ENCODE peak calls at places on chromosomes 2 and 18, in five cellular contexts. One of them, this sample, is unnamed.

GRCh38 chr18:27185025-27185763 is at the start of gene CHST9:
- DNase-seq in HFFc6: no peak
- DNase-seq in AG04450: no peak
- DNase-seq in astrocyte of the spinal cord: no peak
- DNase-seq in MCF 10A: no peak
- DNase-seq in this sample: no peak

GRCh38 chr2:176854062-176854461 is 358.5 kb upstream of the HNRNPA3 start:
- DNase-seq in HFFc6: no peak
- DNase-seq in AG04450: no peak
- DNase-seq in astrocyte of the spinal cord: no peak
- DNase-seq in MCF 10A: no peak
- DNase-seq in this sample: no peak

GRCh38 chr2:85787282-85787980 is 33.6 kb downstream of the ATOH8 start:
- DNase-seq in HFFc6: no peak
- DNase-seq in AG04450: no peak
- DNase-seq in astrocyte of the spinal cord: no peak
- DNase-seq in MCF 10A: no peak
- DNase-seq in this sample: no peak

GRCh38 chr2:69013837-69014796 is 1.1 kb downstream of the ANTXR1 start:
- DNase-seq in HFFc6: peak
- DNase-seq in AG04450: no peak
- DNase-seq in astrocyte of the spinal cord: peak
- DNase-seq in MCF 10A: peak
- DNase-seq in this sample: no peak

GRCh38 chr2:33153008-33153407 is 206.3 kb downstream of the LTBP1 start:
- DNase-seq in HFFc6: peak
- DNase-seq in AG04450: no peak
- DNase-seq in astrocyte of the spinal cord: peak
- DNase-seq in MCF 10A: peak
- DNase-seq in this sample: no peak

GRCh38 chr18:3891245-3891644 is 441.3 kb downstream of the TGIF1 start:
- DNase-seq in HFFc6: no peak
- DNase-seq in AG04450: no peak
- DNase-seq in astrocyte of the spinal cord: no peak
- DNase-seq in MCF 10A: no peak
- DNase-seq in this sample: no peak

GRCh38 chr2:195563857-195564512 is 93.0 kb upstream of the SLC39A10 start:
- DNase-seq in HFFc6: peak
- DNase-seq in AG04450: peak
- DNase-seq in astrocyte of the spinal cord: peak
- DNase-seq in MCF 10A: peak
- DNase-seq in this sample: no peak

GRCh38 chr18:2881088-2881487 is 34.3 kb downstream of the EMILIN2 start:
- DNase-seq in HFFc6: no peak
- DNase-seq in AG04450: no peak
- DNase-seq in astrocyte of the spinal cord: no peak
- DNase-seq in MCF 10A: no peak
- DNase-seq in this sample: no peak

GRCh38 chr2:64829522-64829921 is 159.7 kb upstream of the SLC1A4 start:
- DNase-seq in HFFc6: no peak
- DNase-seq in AG04450: no peak
- DNase-seq in astrocyte of the spinal cord: no peak
- DNase-seq in MCF 10A: no peak
- DNase-seq in this sample: no peak

GRCh38 chr18:70371908-70372307 is 83.1 kb downstream of the SOCS6 start:
- DNase-seq in HFFc6: no peak
- DNase-seq in AG04450: no peak
- DNase-seq in astrocyte of the spinal cord: no peak
- DNase-seq in MCF 10A: no peak
- DNase-seq in this sample: no peak

GRCh38 chr2:18999198-18999597 is 359.2 kb downstream of the OSR1 start:
- DNase-seq in HFFc6: no peak
- DNase-seq in AG04450: no peak
- DNase-seq in astrocyte of the spinal cord: no peak
- DNase-seq in MCF 10A: no peak
- DNase-seq in this sample: no peak

GRCh38 chr2:19623488-19623887 is 265.1 kb upstream of the OSR1 start:
- DNase-seq in HFFc6: peak
- DNase-seq in AG04450: no peak
- DNase-seq in astrocyte of the spinal cord: peak
- DNase-seq in MCF 10A: peak
- DNase-seq in this sample: no peak

GRCh38 chr2:182713611-182714010 is 2.4 kb upstream of the DNAJC10 start:
- DNase-seq in HFFc6: no peak
- DNase-seq in AG04450: no peak
- DNase-seq in astrocyte of the spinal cord: no peak
- DNase-seq in MCF 10A: no peak
- DNase-seq in this sample: no peak

GRCh38 chr2:238426568-238427434 is at the start of gene ASB1:
- DNase-seq in HFFc6: peak
- DNase-seq in AG04450: peak
- DNase-seq in astrocyte of the spinal cord: peak
- DNase-seq in MCF 10A: peak
- DNase-seq in this sample: peak

GRCh38 chr2:3265981-3266726 is 111.5 kb downstream of the EIPR1 start:
- DNase-seq in HFFc6: no peak
- DNase-seq in AG04450: no peak
- DNase-seq in astrocyte of the spinal cord: no peak
- DNase-seq in MCF 10A: no peak
- DNase-seq in this sample: no peak

GRCh38 chr2:29012211-29012681 is 31.1 kb downstream of the TOGARAM2 start:
- DNase-seq in HFFc6: no peak
- DNase-seq in AG04450: no peak
- DNase-seq in astrocyte of the spinal cord: peak
- DNase-seq in MCF 10A: no peak
- DNase-seq in this sample: no peak

GRCh38 chr2:25462021-25462420 is 120.3 kb upstream of the DNMT3A start:
- DNase-seq in HFFc6: no peak
- DNase-seq in AG04450: no peak
- DNase-seq in astrocyte of the spinal cord: no peak
- DNase-seq in MCF 10A: no peak
- DNase-seq in this sample: no peak

GRCh38 chr18:39842042-39842791 is 2112.8 kb upstream of the PIK3C3 start:
- DNase-seq in HFFc6: no peak
- DNase-seq in AG04450: no peak
- DNase-seq in astrocyte of the spinal cord: no peak
- DNase-seq in MCF 10A: no peak
- DNase-seq in this sample: no peak

GRCh38 chr2:125106710-125107109 is 1081.6 kb downstream of the CNTNAP5 start:
- DNase-seq in HFFc6: no peak
- DNase-seq in AG04450: no peak
- DNase-seq in astrocyte of the spinal cord: no peak
- DNase-seq in MCF 10A: no peak
- DNase-seq in this sample: no peak

GRCh38 chr2:99079226-99079625 is 62.3 kb upstream of the C2orf15 start:
- DNase-seq in HFFc6: no peak
- DNase-seq in AG04450: no peak
- DNase-seq in astrocyte of the spinal cord: no peak
- DNase-seq in MCF 10A: peak
- DNase-seq in this sample: no peak

GRCh38 chr2:208097801-208098200 is 26.5 kb downstream of the CRYGD start:
- DNase-seq in HFFc6: no peak
- DNase-seq in AG04450: no peak
- DNase-seq in astrocyte of the spinal cord: peak
- DNase-seq in MCF 10A: peak
- DNase-seq in this sample: no peak

GRCh38 chr18:12944724-12945123 is 3.1 kb upstream of the SEH1L start:
- DNase-seq in HFFc6: no peak
- DNase-seq in AG04450: no peak
- DNase-seq in astrocyte of the spinal cord: peak
- DNase-seq in MCF 10A: peak
- DNase-seq in this sample: no peak

GRCh38 chr18:32730620-32731021 is 42.2 kb downstream of the KLHL14 start:
- DNase-seq in HFFc6: no peak
- DNase-seq in AG04450: no peak
- DNase-seq in astrocyte of the spinal cord: peak
- DNase-seq in MCF 10A: peak
- DNase-seq in this sample: no peak

GRCh38 chr2:53724511-53724910 is 43.1 kb upstream of the CHAC2 start:
- DNase-seq in HFFc6: peak
- DNase-seq in AG04450: peak
- DNase-seq in astrocyte of the spinal cord: peak
- DNase-seq in MCF 10A: no peak
- DNase-seq in this sample: no peak

GRCh38 chr2:100821255-100821912 is 1.4 kb downstream of the NPAS2 start:
- DNase-seq in HFFc6: no peak
- DNase-seq in AG04450: no peak
- DNase-seq in astrocyte of the spinal cord: peak
- DNase-seq in MCF 10A: peak
- DNase-seq in this sample: no peak

GRCh38 chr2:133566967-133567645 is 1.2 kb downstream of the NCKAP5 start:
- DNase-seq in HFFc6: peak
- DNase-seq in AG04450: peak
- DNase-seq in astrocyte of the spinal cord: peak
- DNase-seq in MCF 10A: peak
- DNase-seq in this sample: no peak

GRCh38 chr2:239853121-239853520 is 172.0 kb downstream of the NDUFA10 start:
- DNase-seq in HFFc6: no peak
- DNase-seq in AG04450: no peak
- DNase-seq in astrocyte of the spinal cord: no peak
- DNase-seq in MCF 10A: no peak
- DNase-seq in this sample: no peak

GRCh38 chr18:9421096-9421495 is 54.2 kb upstream of the RALBP1 start:
- DNase-seq in HFFc6: no peak
- DNase-seq in AG04450: no peak
- DNase-seq in astrocyte of the spinal cord: no peak
- DNase-seq in MCF 10A: no peak
- DNase-seq in this sample: no peak

GRCh38 chr18:9421788-9422329 is 53.5 kb upstream of the RALBP1 start:
- DNase-seq in HFFc6: no peak
- DNase-seq in AG04450: no peak
- DNase-seq in astrocyte of the spinal cord: no peak
- DNase-seq in MCF 10A: no peak
- DNase-seq in this sample: no peak

GRCh38 chr18:9417081-9417841 is 58.1 kb upstream of the RALBP1 start:
- DNase-seq in HFFc6: no peak
- DNase-seq in AG04450: no peak
- DNase-seq in astrocyte of the spinal cord: peak
- DNase-seq in MCF 10A: peak
- DNase-seq in this sample: no peak

GRCh38 chr18:9419956-9420631 is 55.2 kb upstream of the RALBP1 start:
- DNase-seq in HFFc6: peak
- DNase-seq in AG04450: no peak
- DNase-seq in astrocyte of the spinal cord: peak
- DNase-seq in MCF 10A: no peak
- DNase-seq in this sample: no peak

GRCh38 chr18:9418047-9418690 is 57.1 kb upstream of the RALBP1 start:
- DNase-seq in HFFc6: no peak
- DNase-seq in AG04450: no peak
- DNase-seq in astrocyte of the spinal cord: no peak
- DNase-seq in MCF 10A: no peak
- DNase-seq in this sample: no peak
- TF ChIP-seq CTCF in HFFc6: no peak
- TF ChIP-seq CTCF in AG04450: no peak
- TF ChIP-seq CTCF in astrocyte of the spinal cord: no peak
- TF ChIP-seq CTCF in MCF 10A: no peak
- TF ChIP-seq CTCF in this sample: no peak

GRCh38 chr18:61582205-61582710 is 249.0 kb downstream of the CDH20 start:
- DNase-seq in HFFc6: no peak
- DNase-seq in AG04450: no peak
- DNase-seq in astrocyte of the spinal cord: no peak
- DNase-seq in MCF 10A: no peak
- DNase-seq in this sample: no peak
- TF ChIP-seq CTCF in HFFc6: peak
- TF ChIP-seq CTCF in AG04450: no peak
- TF ChIP-seq CTCF in astrocyte of the spinal cord: no peak
- TF ChIP-seq CTCF in MCF 10A: no peak
- TF ChIP-seq CTCF in this sample: no peak

DNA sequence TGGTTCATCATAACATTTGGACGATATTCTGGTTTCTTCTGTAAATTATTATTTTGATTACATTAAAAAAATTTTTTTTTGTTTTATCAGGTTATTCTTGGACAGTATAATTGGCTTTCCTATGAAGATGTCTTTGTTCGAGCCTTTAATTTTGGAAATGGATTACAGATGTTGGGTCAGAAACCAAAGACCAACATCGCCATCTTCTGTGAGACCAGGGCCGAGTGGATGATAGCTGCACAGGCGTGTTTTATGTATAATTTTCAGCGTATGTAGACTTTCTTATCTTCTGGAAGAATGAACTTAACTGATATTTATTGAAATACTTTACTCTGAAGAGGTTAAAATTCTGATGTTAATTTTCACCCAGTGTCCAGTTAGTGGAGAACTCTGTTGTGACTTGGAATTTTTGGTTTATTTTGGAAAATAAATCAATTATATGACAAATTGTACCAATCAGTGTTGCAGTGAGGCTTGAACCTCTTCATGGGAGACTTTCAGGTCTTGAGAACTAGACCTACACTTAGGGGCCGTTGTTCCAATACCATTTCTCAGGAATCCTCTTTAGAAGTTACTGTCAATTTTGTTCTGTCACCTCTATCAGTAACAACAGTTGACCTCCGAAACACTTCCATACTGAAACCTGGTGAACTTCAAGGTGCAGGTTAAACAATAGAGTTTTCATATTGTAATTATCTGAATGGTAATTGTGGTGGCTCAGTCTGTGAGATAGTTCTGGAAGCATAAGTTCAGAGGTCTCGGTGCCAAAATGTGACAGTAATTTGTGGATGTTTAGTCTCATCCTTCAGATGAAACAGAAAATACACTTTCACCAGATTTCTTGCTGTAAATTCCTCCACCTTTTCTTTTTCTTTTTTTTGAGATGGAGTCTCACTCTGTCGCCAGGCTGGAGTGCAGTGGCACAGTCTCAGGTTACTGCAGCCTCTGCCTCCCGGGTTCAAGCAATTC is 55.7 kb downstream of the ACSL3 start:
- DNase-seq in HFFc6: no peak
- DNase-seq in AG04450: no peak
- DNase-seq in astrocyte of the spinal cord: no peak
- DNase-seq in MCF 10A: no peak
- DNase-seq in this sample: no peak
- TF ChIP-seq CTCF in HFFc6: no peak
- TF ChIP-seq CTCF in AG04450: peak
- TF ChIP-seq CTCF in astrocyte of the spinal cord: no peak
- TF ChIP-seq CTCF in MCF 10A: no peak
- TF ChIP-seq CTCF in this sample: no peak

GRCh38 chr2:204108301-204108700 is 171.7 kb downstream of the ICOS start:
- DNase-seq in HFFc6: no peak
- DNase-seq in AG04450: no peak
- DNase-seq in astrocyte of the spinal cord: peak
- DNase-seq in MCF 10A: peak
- DNase-seq in this sample: no peak
- TF ChIP-seq CTCF in HFFc6: peak
- TF ChIP-seq CTCF in AG04450: peak
- TF ChIP-seq CTCF in astrocyte of the spinal cord: peak
- TF ChIP-seq CTCF in MCF 10A: peak
- TF ChIP-seq CTCF in this sample: no peak

This sample was measured in omental fat pad.